ENCODE peak calls at places on chromosomes 2 and 18, in nine cellular contexts. One of them, this sample, is unnamed.

GRCh38 chr2:9417725-9418124 is 5.6 kb downstream of the ITGB1BP1 start:
- DNase-seq in astrocyte of the cerebellum: no peak
- DNase-seq in breast epithelium: no peak
- DNase-seq in endothelial cell of umbilical vein: peak
- DNase-seq in RKO: no peak
- DNase-seq in epithelial cell of prostate: no peak
- DNase-seq in C1 segment of cervical spinal cord: no peak
- DNase-seq in HFF-Myc: no peak
- DNase-seq in activated CD8-positive, alpha-beta memory T cell treated with anti-CD3 and anti-CD28 coated beads for 24 hours: no peak
- DNase-seq in this sample: no peak

GRCh38 chr18:12253517-12254136 is 534 bp upstream of the CIDEA start:
- DNase-seq in astrocyte of the cerebellum: no peak
- DNase-seq in breast epithelium: no peak
- DNase-seq in endothelial cell of umbilical vein: no peak
- DNase-seq in RKO: no peak
- DNase-seq in epithelial cell of prostate: no peak
- DNase-seq in C1 segment of cervical spinal cord: no peak
- DNase-seq in HFF-Myc: no peak
- DNase-seq in activated CD8-positive, alpha-beta memory T cell treated with anti-CD3 and anti-CD28 coated beads for 24 hours: no peak
- DNase-seq in this sample: no peak

GRCh38 chr2:178479275-178479616 is 846 bp upstream of the FKBP7 start:
- DNase-seq in astrocyte of the cerebellum: no peak
- DNase-seq in breast epithelium: no peak
- DNase-seq in endothelial cell of umbilical vein: no peak
- DNase-seq in RKO: no peak
- DNase-seq in epithelial cell of prostate: no peak
- DNase-seq in C1 segment of cervical spinal cord: no peak
- DNase-seq in HFF-Myc: no peak
- DNase-seq in activated CD8-positive, alpha-beta memory T cell treated with anti-CD3 and anti-CD28 coated beads for 24 hours: no peak
- DNase-seq in this sample: no peak

GRCh38 chr2:72136933-72137497 is 10.6 kb downstream of the CYP26B1 start:
- DNase-seq in astrocyte of the cerebellum: no peak
- DNase-seq in breast epithelium: no peak
- DNase-seq in endothelial cell of umbilical vein: no peak
- DNase-seq in RKO: no peak
- DNase-seq in epithelial cell of prostate: no peak
- DNase-seq in C1 segment of cervical spinal cord: no peak
- DNase-seq in HFF-Myc: no peak
- DNase-seq in activated CD8-positive, alpha-beta memory T cell treated with anti-CD3 and anti-CD28 coated beads for 24 hours: no peak
- DNase-seq in this sample: no peak

GRCh38 chr2:189685540-189686229 is 11.2 kb downstream of the ANKAR start:
- DNase-seq in astrocyte of the cerebellum: peak
- DNase-seq in breast epithelium: no peak
- DNase-seq in endothelial cell of umbilical vein: peak
- DNase-seq in RKO: no peak
- DNase-seq in epithelial cell of prostate: no peak
- DNase-seq in C1 segment of cervical spinal cord: no peak
- DNase-seq in HFF-Myc: no peak
- DNase-seq in activated CD8-positive, alpha-beta memory T cell treated with anti-CD3 and anti-CD28 coated beads for 24 hours: no peak
- DNase-seq in this sample: no peak

GRCh38 chr2:119673796-119674195 is 5.2 kb upstream of the TMEM177 start:
- DNase-seq in astrocyte of the cerebellum: no peak
- DNase-seq in breast epithelium: no peak
- DNase-seq in endothelial cell of umbilical vein: no peak
- DNase-seq in RKO: no peak
- DNase-seq in epithelial cell of prostate: no peak
- DNase-seq in C1 segment of cervical spinal cord: no peak
- DNase-seq in HFF-Myc: no peak
- DNase-seq in activated CD8-positive, alpha-beta memory T cell treated with anti-CD3 and anti-CD28 coated beads for 24 hours: no peak
- DNase-seq in this sample: no peak

GRCh38 chr2:231615058-231615671 is 22.5 kb downstream of the TEX44 start:
- DNase-seq in astrocyte of the cerebellum: no peak
- DNase-seq in breast epithelium: no peak
- DNase-seq in endothelial cell of umbilical vein: no peak
- DNase-seq in RKO: no peak
- DNase-seq in epithelial cell of prostate: no peak
- DNase-seq in C1 segment of cervical spinal cord: no peak
- DNase-seq in HFF-Myc: no peak
- DNase-seq in activated CD8-positive, alpha-beta memory T cell treated with anti-CD3 and anti-CD28 coated beads for 24 hours: no peak
- DNase-seq in this sample: no peak

GRCh38 chr18:23228102-23229051 is 93.1 kb downstream of the CABLES1 start:
- DNase-seq in astrocyte of the cerebellum: no peak
- DNase-seq in breast epithelium: no peak
- DNase-seq in endothelial cell of umbilical vein: peak
- DNase-seq in RKO: no peak
- DNase-seq in epithelial cell of prostate: no peak
- DNase-seq in C1 segment of cervical spinal cord: no peak
- DNase-seq in HFF-Myc: no peak
- DNase-seq in activated CD8-positive, alpha-beta memory T cell treated with anti-CD3 and anti-CD28 coated beads for 24 hours: no peak
- DNase-seq in this sample: peak

GRCh38 chr18:3703732-3704176 is 253.8 kb downstream of the TGIF1 start:
- DNase-seq in astrocyte of the cerebellum: peak
- DNase-seq in breast epithelium: peak
- DNase-seq in endothelial cell of umbilical vein: peak
- DNase-seq in RKO: peak
- DNase-seq in epithelial cell of prostate: no peak
- DNase-seq in C1 segment of cervical spinal cord: no peak
- DNase-seq in HFF-Myc: peak
- DNase-seq in activated CD8-positive, alpha-beta memory T cell treated with anti-CD3 and anti-CD28 coated beads for 24 hours: no peak
- DNase-seq in this sample: peak

GRCh38 chr2:191202209-191202721 is 42.9 kb upstream of the MYO1B start:
- DNase-seq in astrocyte of the cerebellum: no peak
- DNase-seq in breast epithelium: no peak
- DNase-seq in endothelial cell of umbilical vein: no peak
- DNase-seq in RKO: no peak
- DNase-seq in epithelial cell of prostate: peak
- DNase-seq in C1 segment of cervical spinal cord: no peak
- DNase-seq in HFF-Myc: no peak
- DNase-seq in activated CD8-positive, alpha-beta memory T cell treated with anti-CD3 and anti-CD28 coated beads for 24 hours: no peak
- DNase-seq in this sample: peak

GRCh38 chr2:74081030-74081429 is 66.7 kb downstream of the BOLA3 start:
- DNase-seq in astrocyte of the cerebellum: no peak
- DNase-seq in breast epithelium: no peak
- DNase-seq in endothelial cell of umbilical vein: no peak
- DNase-seq in RKO: no peak
- DNase-seq in epithelial cell of prostate: no peak
- DNase-seq in C1 segment of cervical spinal cord: no peak
- DNase-seq in HFF-Myc: no peak
- DNase-seq in activated CD8-positive, alpha-beta memory T cell treated with anti-CD3 and anti-CD28 coated beads for 24 hours: no peak
- DNase-seq in this sample: no peak

GRCh38 chr18:24514439-24514838 is 54.0 kb downstream of the HRH4 start:
- DNase-seq in astrocyte of the cerebellum: no peak
- DNase-seq in breast epithelium: no peak
- DNase-seq in endothelial cell of umbilical vein: peak
- DNase-seq in RKO: peak
- DNase-seq in epithelial cell of prostate: no peak
- DNase-seq in C1 segment of cervical spinal cord: no peak
- DNase-seq in HFF-Myc: peak
- DNase-seq in activated CD8-positive, alpha-beta memory T cell treated with anti-CD3 and anti-CD28 coated beads for 24 hours: no peak
- DNase-seq in this sample: peak

GRCh38 chr2:23760746-23761145 is 166.2 kb downstream of the ATAD2B start:
- DNase-seq in astrocyte of the cerebellum: peak
- DNase-seq in breast epithelium: no peak
- DNase-seq in endothelial cell of umbilical vein: peak
- DNase-seq in RKO: peak
- DNase-seq in epithelial cell of prostate: no peak
- DNase-seq in C1 segment of cervical spinal cord: no peak
- DNase-seq in HFF-Myc: peak
- DNase-seq in activated CD8-positive, alpha-beta memory T cell treated with anti-CD3 and anti-CD28 coated beads for 24 hours: no peak
- DNase-seq in this sample: peak

GRCh38 chr18:67513285-67513684 is 3.2 kb downstream of the DSEL start:
- DNase-seq in astrocyte of the cerebellum: no peak
- DNase-seq in breast epithelium: no peak
- DNase-seq in endothelial cell of umbilical vein: peak
- DNase-seq in RKO: no peak
- DNase-seq in epithelial cell of prostate: no peak
- DNase-seq in C1 segment of cervical spinal cord: no peak
- DNase-seq in HFF-Myc: no peak
- DNase-seq in activated CD8-positive, alpha-beta memory T cell treated with anti-CD3 and anti-CD28 coated beads for 24 hours: no peak
- DNase-seq in this sample: peak

GRCh38 chr2:16425462-16426336 is 239.9 kb downstream of the CYRIA start:
- DNase-seq in astrocyte of the cerebellum: no peak
- DNase-seq in breast epithelium: no peak
- DNase-seq in endothelial cell of umbilical vein: no peak
- DNase-seq in RKO: no peak
- DNase-seq in epithelial cell of prostate: no peak
- DNase-seq in C1 segment of cervical spinal cord: no peak
- DNase-seq in HFF-Myc: no peak
- DNase-seq in activated CD8-positive, alpha-beta memory T cell treated with anti-CD3 and anti-CD28 coated beads for 24 hours: no peak
- DNase-seq in this sample: no peak

GRCh38 chr18:26051845-26052244 is 38.6 kb downstream of the SS18 start:
- DNase-seq in astrocyte of the cerebellum: no peak
- DNase-seq in breast epithelium: no peak
- DNase-seq in endothelial cell of umbilical vein: peak
- DNase-seq in RKO: peak
- DNase-seq in epithelial cell of prostate: no peak
- DNase-seq in C1 segment of cervical spinal cord: no peak
- DNase-seq in HFF-Myc: no peak
- DNase-seq in activated CD8-positive, alpha-beta memory T cell treated with anti-CD3 and anti-CD28 coated beads for 24 hours: no peak
- DNase-seq in this sample: peak

GRCh38 chr2:29742641-29743040 is 178.7 kb downstream of the ALK start:
- DNase-seq in astrocyte of the cerebellum: no peak
- DNase-seq in breast epithelium: no peak
- DNase-seq in endothelial cell of umbilical vein: no peak
- DNase-seq in RKO: no peak
- DNase-seq in epithelial cell of prostate: no peak
- DNase-seq in C1 segment of cervical spinal cord: no peak
- DNase-seq in HFF-Myc: no peak
- DNase-seq in activated CD8-positive, alpha-beta memory T cell treated with anti-CD3 and anti-CD28 coated beads for 24 hours: no peak
- DNase-seq in this sample: no peak

GRCh38 chr2:130328710-130329109 is 14.0 kb upstream of the IMP4 start:
- DNase-seq in astrocyte of the cerebellum: no peak
- DNase-seq in breast epithelium: no peak
- DNase-seq in endothelial cell of umbilical vein: no peak
- DNase-seq in RKO: no peak
- DNase-seq in epithelial cell of prostate: peak
- DNase-seq in C1 segment of cervical spinal cord: no peak
- DNase-seq in HFF-Myc: no peak
- DNase-seq in activated CD8-positive, alpha-beta memory T cell treated with anti-CD3 and anti-CD28 coated beads for 24 hours: no peak
- DNase-seq in this sample: no peak

GRCh38 chr2:212109792-212110680 is 428.6 kb downstream of the ERBB4 start:
- DNase-seq in astrocyte of the cerebellum: no peak
- DNase-seq in breast epithelium: no peak
- DNase-seq in endothelial cell of umbilical vein: peak
- DNase-seq in RKO: no peak
- DNase-seq in epithelial cell of prostate: no peak
- DNase-seq in C1 segment of cervical spinal cord: no peak
- DNase-seq in HFF-Myc: no peak
- DNase-seq in activated CD8-positive, alpha-beta memory T cell treated with anti-CD3 and anti-CD28 coated beads for 24 hours: no peak
- DNase-seq in this sample: peak

GRCh38 chr2:67234443-67234842 is 162.7 kb upstream of the ETAA1 start:
- DNase-seq in astrocyte of the cerebellum: peak
- DNase-seq in breast epithelium: no peak
- DNase-seq in endothelial cell of umbilical vein: peak
- DNase-seq in RKO: peak
- DNase-seq in epithelial cell of prostate: no peak
- DNase-seq in C1 segment of cervical spinal cord: no peak
- DNase-seq in HFF-Myc: no peak
- DNase-seq in activated CD8-positive, alpha-beta memory T cell treated with anti-CD3 and anti-CD28 coated beads for 24 hours: no peak
- DNase-seq in this sample: peak

GRCh38 chr18:58544616-58545337 is 84.1 kb downstream of the ALPK2 start:
- DNase-seq in astrocyte of the cerebellum: no peak
- DNase-seq in breast epithelium: no peak
- DNase-seq in endothelial cell of umbilical vein: no peak
- DNase-seq in RKO: no peak
- DNase-seq in epithelial cell of prostate: no peak
- DNase-seq in C1 segment of cervical spinal cord: no peak
- DNase-seq in HFF-Myc: no peak
- DNase-seq in activated CD8-positive, alpha-beta memory T cell treated with anti-CD3 and anti-CD28 coated beads for 24 hours: no peak
- DNase-seq in this sample: no peak

GRCh38 chr2:26471278-26471677 is 6.6 kb downstream of the OTOF start:
- DNase-seq in astrocyte of the cerebellum: no peak
- DNase-seq in breast epithelium: no peak
- DNase-seq in endothelial cell of umbilical vein: no peak
- DNase-seq in RKO: no peak
- DNase-seq in epithelial cell of prostate: no peak
- DNase-seq in C1 segment of cervical spinal cord: no peak
- DNase-seq in HFF-Myc: no peak
- DNase-seq in activated CD8-positive, alpha-beta memory T cell treated with anti-CD3 and anti-CD28 coated beads for 24 hours: no peak
- DNase-seq in this sample: no peak

GRCh38 chr2:189506514-189506976 is 65.3 kb downstream of the WDR75 start:
- DNase-seq in astrocyte of the cerebellum: no peak
- DNase-seq in breast epithelium: no peak
- DNase-seq in endothelial cell of umbilical vein: peak
- DNase-seq in RKO: no peak
- DNase-seq in epithelial cell of prostate: no peak
- DNase-seq in C1 segment of cervical spinal cord: no peak
- DNase-seq in HFF-Myc: no peak
- DNase-seq in activated CD8-positive, alpha-beta memory T cell treated with anti-CD3 and anti-CD28 coated beads for 24 hours: no peak
- DNase-seq in this sample: peak

GRCh38 chr2:39304729-39305128 is 61.0 kb upstream of the CDKL4 start:
- DNase-seq in astrocyte of the cerebellum: no peak
- DNase-seq in breast epithelium: no peak
- DNase-seq in endothelial cell of umbilical vein: no peak
- DNase-seq in RKO: no peak
- DNase-seq in epithelial cell of prostate: no peak
- DNase-seq in C1 segment of cervical spinal cord: no peak
- DNase-seq in HFF-Myc: no peak
- DNase-seq in activated CD8-positive, alpha-beta memory T cell treated with anti-CD3 and anti-CD28 coated beads for 24 hours: no peak
- DNase-seq in this sample: no peak

GRCh38 chr2:16614314-16614860 is 51.2 kb downstream of the CYRIA start:
- DNase-seq in astrocyte of the cerebellum: no peak
- DNase-seq in breast epithelium: no peak
- DNase-seq in endothelial cell of umbilical vein: peak
- DNase-seq in RKO: no peak
- DNase-seq in epithelial cell of prostate: no peak
- DNase-seq in C1 segment of cervical spinal cord: no peak
- DNase-seq in HFF-Myc: no peak
- DNase-seq in activated CD8-positive, alpha-beta memory T cell treated with anti-CD3 and anti-CD28 coated beads for 24 hours: no peak
- DNase-seq in this sample: no peak

GRCh38 chr2:239685556-239685955 is 284.7 kb upstream of the HDAC4 start:
- DNase-seq in astrocyte of the cerebellum: no peak
- DNase-seq in breast epithelium: no peak
- DNase-seq in endothelial cell of umbilical vein: no peak
- DNase-seq in RKO: no peak
- DNase-seq in epithelial cell of prostate: no peak
- DNase-seq in C1 segment of cervical spinal cord: no peak
- DNase-seq in HFF-Myc: no peak
- DNase-seq in activated CD8-positive, alpha-beta memory T cell treated with anti-CD3 and anti-CD28 coated beads for 24 hours: peak
- DNase-seq in this sample: no peak

GRCh38 chr2:231191896-231192872 is 6.2 kb upstream of the ARMC9 start:
- DNase-seq in astrocyte of the cerebellum: peak
- DNase-seq in breast epithelium: peak
- DNase-seq in endothelial cell of umbilical vein: peak
- DNase-seq in RKO: no peak
- DNase-seq in epithelial cell of prostate: no peak
- DNase-seq in C1 segment of cervical spinal cord: no peak
- DNase-seq in HFF-Myc: peak
- DNase-seq in activated CD8-positive, alpha-beta memory T cell treated with anti-CD3 and anti-CD28 coated beads for 24 hours: no peak
- DNase-seq in this sample: peak

GRCh38 chr2:187541086-187542085 is 12.8 kb downstream of the TFPI start:
- DNase-seq in astrocyte of the cerebellum: peak
- DNase-seq in breast epithelium: no peak
- DNase-seq in endothelial cell of umbilical vein: peak
- DNase-seq in RKO: peak
- DNase-seq in epithelial cell of prostate: no peak
- DNase-seq in C1 segment of cervical spinal cord: no peak
- DNase-seq in HFF-Myc: peak
- DNase-seq in activated CD8-positive, alpha-beta memory T cell treated with anti-CD3 and anti-CD28 coated beads for 24 hours: no peak
- DNase-seq in this sample: peak

GRCh38 chr2:210454336-210454735 is 22.2 kb downstream of the LANCL1 start:
- DNase-seq in astrocyte of the cerebellum: no peak
- DNase-seq in breast epithelium: no peak
- DNase-seq in endothelial cell of umbilical vein: no peak
- DNase-seq in RKO: no peak
- DNase-seq in epithelial cell of prostate: no peak
- DNase-seq in C1 segment of cervical spinal cord: no peak
- DNase-seq in HFF-Myc: no peak
- DNase-seq in activated CD8-positive, alpha-beta memory T cell treated with anti-CD3 and anti-CD28 coated beads for 24 hours: no peak
- DNase-seq in this sample: no peak

GRCh38 chr2:61707984-61708852 is 145.6 kb downstream of the FAM161A start:
- DNase-seq in astrocyte of the cerebellum: no peak
- DNase-seq in breast epithelium: no peak
- DNase-seq in endothelial cell of umbilical vein: no peak
- DNase-seq in RKO: peak
- DNase-seq in epithelial cell of prostate: peak
- DNase-seq in C1 segment of cervical spinal cord: no peak
- DNase-seq in HFF-Myc: peak
- DNase-seq in activated CD8-positive, alpha-beta memory T cell treated with anti-CD3 and anti-CD28 coated beads for 24 hours: no peak
- DNase-seq in this sample: peak

GRCh38 chr2:241412144-241412543 is 56.1 kb downstream of the FARP2 start:
- DNase-seq in astrocyte of the cerebellum: peak
- DNase-seq in breast epithelium: no peak
- DNase-seq in endothelial cell of umbilical vein: peak
- DNase-seq in RKO: peak
- DNase-seq in epithelial cell of prostate: no peak
- DNase-seq in C1 segment of cervical spinal cord: no peak
- DNase-seq in HFF-Myc: peak
- DNase-seq in activated CD8-positive, alpha-beta memory T cell treated with anti-CD3 and anti-CD28 coated beads for 24 hours: no peak
- DNase-seq in this sample: peak

This sample was measured in lung microvascular endothelial cell.